ENCODE peak calls at places on chromosomes 4 and X, in eight cellular contexts. Y, J, L, D, M, U, F and N are unnamed samples.

GRCh38 chrX:48306175-48306574 is 50.3 kb downstream of the SSX3 start:
- DNase-seq in Y (no peak), F (no peak), J (no peak), D (no peak), U (peak), M (no peak), L (no peak), N (no peak)

GRCh38 chr4:1302159-1302558 is 12.5 kb downstream of the MAEA start:
- DNase-seq in D (no peak), Y (no peak), M (no peak), J (no peak), U (no peak), L (no peak), F (no peak), N (no peak)

GRCh38 chr4:174592985-174593335 is 70.7 kb upstream of the HPGD start:
- DNase-seq in L (peak), J (no peak), F (no peak), M (no peak), U (no peak), D (peak), Y (no peak), N (no peak)

GRCh38 chrX:50813843-50814661 is at the start of gene SHROOM4:
- DNase-seq in L (peak), J (no peak), M (no peak), U (peak), D (peak), F (peak), Y (peak), N (peak)

GRCh38 chrX:261167-261857 is 19.9 kb upstream of the PLCXD1 start:
- DNase-seq in L (peak), F (no peak), J (no peak), M (no peak), Y (no peak), D (no peak), U (peak), N (no peak)

GRCh38 chr4:74608151-74608949 is 163.4 kb downstream of the AREG start:
- DNase-seq in D (no peak), L (peak), U (no peak), J (no peak), M (peak), Y (no peak), F (no peak), N (no peak)

GRCh38 chrX:106619797-106620196 is 8.0 kb downstream of the RADX start:
- DNase-seq in J (no peak), Y (no peak), D (no peak), M (no peak), U (peak), F (no peak), L (peak), N (no peak)

GRCh38 chr4:44738615-44739014 is 12.3 kb upstream of the GNPDA2 start:
- DNase-seq in F (no peak), D (peak), M (peak), J (no peak), Y (no peak), U (peak), L (no peak), N (no peak)

GRCh38 chr4:1409079-1409805 is 3.0 kb upstream of the NKX1-1 start:
- DNase-seq in L (no peak), M (no peak), D (no peak), J (no peak), F (no peak), U (no peak), Y (no peak), N (peak)

GRCh38 chr4:100340534-100341364 is 150.5 kb upstream of the DDIT4L start:
- DNase-seq in D (no peak), Y (no peak), F (no peak), L (peak), U (no peak), J (no peak), M (no peak), N (no peak)

GRCh38 chr4:168304744-168305459 is 13.7 kb downstream of the DDX60 start:
- DNase-seq in F (no peak), J (no peak), Y (no peak), U (no peak), M (no peak), D (no peak), L (peak), N (no peak)

GRCh38 chr4:54227261-54228063 is 1.6 kb upstream of the PDGFRA start:
- DNase-seq in F (peak), L (peak), M (peak), U (peak), J (no peak), Y (peak), D (peak), N (no peak)

GRCh38 chr4:80268081-80268823 is 1.8 kb downstream of the FGF5 start:
- DNase-seq in M (no peak), J (no peak), Y (peak), L (peak), D (no peak), U (peak), F (peak), N (no peak)

GRCh38 chrX:109632906-109633504 is 8.0 kb upstream of the KCNE5 start:
- DNase-seq in U (peak), J (no peak), F (no peak), M (no peak), D (peak), Y (peak), L (peak), N (no peak)

GRCh38 chr4:47010347-47011188 is 17.2 kb upstream of the GABRA4 start:
- DNase-seq in L (no peak), M (no peak), U (no peak), D (no peak), J (no peak), F (no peak), Y (no peak), N (no peak)

GRCh38 chr4:150664935-150665334 is 83.0 kb downstream of the MAB21L2 start:
- DNase-seq in J (no peak), U (no peak), L (no peak), D (peak), M (no peak), Y (no peak), F (no peak), N (no peak)

GRCh38 chr4:158758142-158758541 is 10.7 kb upstream of the FNIP2 start:
- DNase-seq in M (no peak), U (no peak), F (no peak), D (no peak), Y (no peak), L (peak), J (no peak), N (no peak)

GRCh38 chr4:22593933-22594332 is 78.1 kb upstream of the ADGRA3 start:
- DNase-seq in M (no peak), L (no peak), D (no peak), J (no peak), F (no peak), U (no peak), Y (no peak), N (no peak)

GRCh38 chr4:148954011-148954749 is 512.0 kb upstream of the NR3C2 start:
- DNase-seq in D (no peak), J (no peak), M (no peak), F (no peak), L (no peak), Y (no peak), U (peak), N (no peak)

GRCh38 chr4:99180367-99181169 is 36.5 kb upstream of the ADH4 start:
- DNase-seq in Y (no peak), D (no peak), U (no peak), J (no peak), L (peak), F (no peak), M (no peak), N (no peak)

GRCh38 chrX:118682258-118683014 is 45.0 kb upstream of the IL13RA1 start:
- DNase-seq in F (no peak), M (no peak), Y (no peak), D (no peak), U (no peak), L (no peak), J (no peak), N (no peak)

GRCh38 chr4:158356331-158356730 is 146.0 kb downstream of the TMEM144 start:
- DNase-seq in M (no peak), J (no peak), U (no peak), D (no peak), F (no peak), L (no peak), Y (no peak), N (no peak)

GRCh38 chr4:173001571-173001970 is 167.0 kb upstream of the GALNT7 start:
- DNase-seq in M (no peak), L (peak), F (no peak), D (no peak), U (no peak), Y (no peak), J (no peak), N (no peak)

GRCh38 chrX:136880003-136880451 is 498 bp downstream of the RBMX start:
- DNase-seq in L (no peak), U (peak), D (no peak), M (peak), Y (peak), F (peak), J (peak), N (peak)

GRCh38 chr4:151202851-151203455 is 74.0 kb upstream of the PRSS48 start:
- DNase-seq in F (no peak), U (peak), Y (no peak), J (no peak), M (no peak), L (peak), D (no peak), N (no peak)

GRCh38 chr4:825969-826330 is at the start of gene CPLX1:
- DNase-seq in D (peak), L (no peak), U (peak), M (peak), J (no peak), F (peak), Y (peak), N (no peak)

GRCh38 chrX:149630681-149631292 is 805 bp downstream of the TMEM185A start:
- DNase-seq in Y (no peak), D (peak), L (peak), J (no peak), M (peak), F (no peak), U (no peak), N (no peak)

DNA sequence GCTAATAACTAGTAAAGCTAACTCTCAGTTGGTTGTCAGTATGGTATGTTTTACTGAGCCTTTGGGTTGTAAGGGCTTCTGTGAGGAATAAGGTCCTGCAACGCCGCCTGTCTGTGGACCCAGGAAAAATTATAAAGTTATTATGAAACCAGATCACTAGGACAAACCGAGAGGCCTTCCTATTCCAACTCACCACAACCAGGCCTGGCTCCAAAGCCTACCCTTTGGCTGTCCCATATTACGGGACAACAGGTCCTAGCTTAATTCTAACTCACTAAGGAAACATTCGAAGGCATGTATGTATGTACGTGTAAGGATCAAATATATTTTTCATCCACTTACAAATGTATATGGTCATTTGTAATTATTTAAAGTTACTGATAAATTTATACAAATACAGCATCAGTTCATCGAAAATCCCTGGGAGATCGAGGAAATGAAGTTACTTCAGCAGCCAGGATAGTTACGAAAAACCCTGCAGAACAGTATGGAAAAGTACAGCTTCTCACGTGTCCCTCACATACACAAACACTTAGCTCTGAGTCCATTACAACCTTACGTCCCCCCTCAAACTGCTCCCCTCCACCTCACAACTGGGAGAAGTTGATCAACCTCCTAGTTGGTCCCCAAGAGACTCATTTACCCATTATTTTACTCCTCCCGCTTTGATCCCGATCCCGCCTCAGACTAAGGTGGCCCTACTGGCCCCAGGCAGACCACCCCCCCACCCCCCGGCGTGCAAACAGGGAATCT is 1.2 kb downstream of the ANKRD17 start:
- DNase-seq in L (peak), D (peak), F (no peak), J (peak), Y (peak), U (peak), M (peak), N (peak)
- TF ChIP-seq CTCF in L (peak), D (peak), F (peak), J (peak), Y (peak), U (peak), M (peak), N (peak)

GRCh38 chr4:15988222-15988621 is 25.2 kb upstream of the FGFBP2 start:
- DNase-seq in J (no peak), M (no peak), L (no peak), U (no peak), D (no peak), Y (no peak), F (no peak), N (no peak)

GRCh38 chr4:15986900-15987299 is 23.9 kb upstream of the FGFBP2 start:
- DNase-seq in D (no peak), L (no peak), F (no peak), U (no peak), J (no peak), M (peak), Y (no peak), N (no peak)

GRCh38 chr4:15990570-15991285 is 27.8 kb upstream of the FGFBP2 start:
- DNase-seq in J (no peak), F (no peak), D (no peak), U (no peak), Y (no peak), L (no peak), M (no peak), N (no peak)

GRCh38 chr4:15989431-15989830 is 26.5 kb upstream of the FGFBP2 start:
- DNase-seq in J (no peak), D (no peak), Y (no peak), F (no peak), L (no peak), U (no peak), M (no peak), N (no peak)
- H3K27ac ChIP-seq in J (no peak), D (no peak), Y (no peak), F (no peak), L (no peak), U (no peak), M (no peak), N (no peak)

GRCh38 chr4:8428288-8429097 is 12.0 kb downstream of the ACOX3 start:
- DNase-seq in Y (peak), L (peak), D (peak), M (peak), U (peak), J (peak), F (peak), N (peak)
- TF ChIP-seq CTCF in Y (peak), L (peak), D (peak), M (peak), U (peak), J (no peak), F (no peak), N (no peak)

DNA sequence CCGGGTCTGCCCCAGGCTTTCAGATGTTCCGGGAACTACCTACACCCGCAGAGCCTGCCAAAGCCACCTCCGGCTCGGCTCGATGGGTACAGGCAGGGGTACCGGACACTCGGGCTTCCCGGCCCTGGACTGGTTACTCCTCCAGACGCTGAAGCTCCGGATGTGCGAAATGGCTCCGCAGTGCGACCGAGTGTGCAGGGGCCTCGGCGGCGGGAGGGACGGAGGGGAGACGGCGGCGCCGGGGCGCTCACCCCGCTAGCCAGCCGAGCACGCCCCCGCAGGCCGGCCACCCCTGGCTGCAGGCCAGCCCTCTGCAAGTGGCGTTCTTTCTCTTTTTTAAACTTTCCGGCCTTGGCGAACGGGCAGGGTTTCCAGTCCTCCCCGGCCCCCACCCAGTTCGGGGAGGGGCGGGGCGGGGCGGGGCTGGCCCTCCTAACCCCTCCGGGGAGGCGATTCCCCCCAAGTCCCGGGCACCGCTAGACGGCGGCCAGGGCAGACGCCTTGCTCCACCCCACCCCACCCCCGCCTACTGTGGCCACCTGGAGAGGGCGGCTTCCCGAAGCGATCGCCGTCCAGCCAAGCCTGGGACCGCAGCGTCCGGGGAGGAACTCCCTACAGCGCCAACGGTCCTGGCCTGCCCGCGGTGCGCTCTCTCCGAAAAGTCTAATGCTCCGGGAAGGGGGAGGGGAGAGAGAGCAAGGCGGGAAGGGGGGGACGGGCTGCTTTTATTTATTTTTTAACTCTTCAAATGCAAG is 7.5 kb downstream of the BCOR start:
- DNase-seq in U (no peak), F (peak), Y (peak), J (no peak), M (peak), D (no peak), L (no peak), N (no peak)
- H3K27ac ChIP-seq in U (peak), F (peak), Y (no peak), J (no peak), M (peak), D (no peak), L (no peak), N (no peak)

GRCh38 chr4:180827610-180828009 is 1415.6 kb upstream of the TENM3 start:
- DNase-seq in F (no peak), U (no peak), L (peak), Y (no peak), J (no peak), D (no peak), M (no peak), N (no peak)

GRCh38 chr4:180827193-180827592 is 1416.0 kb upstream of the TENM3 start:
- DNase-seq in J (no peak), M (no peak), Y (no peak), U (peak), D (no peak), L (peak), F (no peak), N (peak)

GRCh38 chr4:180828455-180829018 is 1414.7 kb upstream of the TENM3 start:
- DNase-seq in J (no peak), M (peak), L (peak), U (peak), F (no peak), Y (peak), D (peak), N (no peak)

GRCh38 chr4:180832086-180832485 is 1411.1 kb upstream of the TENM3 start:
- DNase-seq in D (peak), L (no peak), Y (peak), M (no peak), F (no peak), J (no peak), U (peak), N (no peak)
- TF ChIP-seq CTCF in D (peak), L (peak), Y (peak), M (no peak), F (no peak), J (no peak), U (peak), N (no peak)

GRCh38 chr4:152540293-152540674 is 4.4 kb upstream of the FBXW7 start:
- DNase-seq in F (no peak), Y (peak), M (no peak), L (no peak), J (no peak), U (peak), D (peak), N (no peak)
- H3K27ac ChIP-seq in F (no peak), Y (peak), M (no peak), L (no peak), J (no peak), U (no peak), D (no peak), N (no peak)